ENCODE peak calls at places on chromosome 15, in seven cellular contexts. B, A, V, N, E, H and T are unnamed samples.

GRCh38 chr15:43977072-43977884 is 150.5 kb downstream of the WDR76 start:
- DNase-seq in B (no peak), A (no peak), V (no peak), N (no peak), E (no peak), H (peak; percentile 63), T (no peak)

GRCh38 chr15:74793135-74794028 is 11.5 kb downstream of the CSK start:
- DNase-seq in B (no peak), A (no peak), V (no peak), N (peak; percentile 54), E (no peak), H (peak; percentile 85), T (peak; percentile 77)

GRCh38 chr15:65377105-65377975 is 462 bp downstream of the IGDCC3 start:
- DNase-seq in B (no peak), A (peak; percentile 55), V (no peak), N (no peak), E (peak; percentile 67), H (no peak), T (no peak)

GRCh38 chr15:64356443-64357040 is 569 bp upstream of the CSNK1G1 start:
- DNase-seq in B (peak; percentile 70), A (no peak), V (no peak), N (no peak), E (no peak), H (no peak), T (no peak)

GRCh38 chr15:100786139-100786531 is 93.5 kb upstream of the ALDH1A3 start:
- DNase-seq in B (no peak), A (no peak), V (no peak), N (no peak), E (no peak), H (no peak), T (no peak)

GRCh38 chr15:71195242-71195641 is 80.0 kb downstream of the THSD4 start:
- DNase-seq in B (no peak), A (no peak), V (no peak), N (no peak), E (no peak), H (no peak), T (no peak)

GRCh38 chr15:68584704-68585573 is 6.1 kb downstream of the CORO2B start:
- DNase-seq in B (no peak), A (no peak), V (no peak), N (no peak), E (peak; percentile 95), H (no peak), T (peak; percentile 28)

GRCh38 chr15:68994981-68995753 is 19.3 kb upstream of the NOX5 start:
- DNase-seq in B (no peak), A (no peak), V (no peak), N (no peak), E (no peak), H (no peak), T (no peak)

GRCh38 chr15:78303729-78304486 is 4.5 kb upstream of the SKIC8 start:
- DNase-seq in B (no peak), A (no peak), V (no peak), N (no peak), E (no peak), H (no peak), T (no peak)

GRCh38 chr15:81296673-81297072 is 27.3 kb downstream of the STARD5 start:
- DNase-seq in B (no peak), A (peak; percentile 64), V (peak; percentile 71), N (peak; percentile 37), E (peak; percentile 44), H (peak; percentile 85), T (peak; percentile 74)

GRCh38 chr15:98774756-98775497 is 126.6 kb downstream of the IGF1R start:
- DNase-seq in B (no peak), A (no peak), V (no peak), N (no peak), E (peak; percentile 49), H (no peak), T (no peak)

GRCh38 chr15:78405336-78405924 is 32.6 kb upstream of the IREB2 start:
- DNase-seq in B (no peak), A (no peak), V (no peak), N (no peak), E (no peak), H (no peak), T (no peak)

GRCh38 chr15:29533667-29534066 is 264.0 kb upstream of the NSMCE3 start:
- DNase-seq in B (no peak), A (no peak), V (no peak), N (no peak), E (no peak), H (no peak), T (no peak)

GRCh38 chr15:52052076-52052935 is 33.3 kb downstream of the MAPK6 start:
- DNase-seq in B (no peak), A (no peak), V (no peak), N (no peak), E (no peak), H (no peak), T (no peak)

GRCh38 chr15:78943692-78944091 is 1.2 kb downstream of the CTSH start:
- DNase-seq in B (no peak), A (no peak), V (no peak), N (no peak), E (no peak), H (no peak), T (no peak)

GRCh38 chr15:74962671-74963070 is 6.1 kb upstream of the RPP25 start:
- DNase-seq in B (no peak), A (no peak), V (no peak), N (no peak), E (no peak), H (no peak), T (no peak)

GRCh38 chr15:98614681-98615080 is 33.7 kb upstream of the IGF1R start:
- DNase-seq in B (no peak), A (no peak), V (no peak), N (no peak), E (no peak), H (no peak), T (no peak)

GRCh38 chr15:58797505-58797904 is 26.4 kb downstream of the MINDY2 start:
- DNase-seq in B (no peak), A (no peak), V (no peak), N (no peak), E (no peak), H (no peak), T (no peak)

GRCh38 chr15:71411538-71412482 is 296.5 kb downstream of the THSD4 start:
- DNase-seq in B (no peak), A (no peak), V (no peak), N (no peak), E (no peak), H (no peak), T (no peak)